ENCODE peak calls at places on chromosomes 4 and X, in four cellular contexts. W is sigmoid colon; T is stimulated activated naive CD8-positive, alpha-beta T cell treated with anti-CD3 and anti-CD28 coated beads, Interleukin-15, amount 100 ng/mL, for 72 hours; F is endothelial cell. Y is an unnamed sample.
A peak's percentile ranks its signal among the peaks of the same experiment; 100 is the strongest.

GRCh38 chr4:6389426-6389825 is 83.0 kb downstream of the PPP2R2C start:
- DNase-seq in W (no peak), T (no peak), F (no peak), Y (no peak)

GRCh38 chr4:64940698-64941097 is 531.4 kb upstream of the TECRL start:
- DNase-seq in W (no peak), T (no peak), F (no peak), Y (no peak)

GRCh38 chrX:135264210-135264609 is 12.3 kb downstream of the ETDA start:
- DNase-seq in W (no peak), T (no peak), F (no peak), Y (no peak)

GRCh38 chr4:184644553-184645307 is 4.5 kb downstream of the CASP3 start:
- DNase-seq in W (no peak), T (no peak), F (no peak), Y (peak; percentile 79)

GRCh38 chr4:188658958-188659522 is 519.8 kb downstream of the TRIML1 start:
- DNase-seq in W (no peak), T (no peak), F (no peak), Y (no peak)

GRCh38 chr4:35963969-35964515 is 280.3 kb downstream of the ARAP2 start:
- DNase-seq in W (no peak), T (no peak), F (no peak), Y (no peak)

GRCh38 chr4:145626623-145626982 is 7.4 kb downstream of the MMAA start:
- DNase-seq in W (no peak), T (no peak), F (no peak), Y (no peak)

GRCh38 chrX:2228466-2228865 is 272.3 kb downstream of the DHRSX start:
- DNase-seq in W (no peak), T (no peak), F (no peak), Y (no peak)

GRCh38 chrX:74423289-74423985 is 2.1 kb downstream of the SLC16A2 start:
- DNase-seq in W (no peak), T (no peak), F (no peak), Y (no peak)

Y was measured in activated CD8-positive, alpha-beta memory T cell treated with anti-CD3 and anti-CD28 coated beads, Interleukin-2, amount 10 ng/mL, durations not matched to agents 7 days and 5 days.